ENCODE peak calls at places on chromosomes 1 and 21, in four cellular contexts. N is A549, V is heart left ventricle, T is GF-D8. C is an unnamed sample.

GRCh38 chr21:28308516-28308915 is 684.2 kb downstream of the LTN1 start:
- DNase-seq in N (no peak), V (no peak), T (no peak), C (no peak)

GRCh38 chr1:169681094-169681493 is 30.3 kb downstream of the SELL start:
- DNase-seq in N (no peak), V (no peak), T (no peak), C (no peak)

GRCh38 chr1:64679177-64679576 is 65.7 kb upstream of the RAVER2 start:
- DNase-seq in N (no peak), V (no peak), T (no peak), C (no peak)

GRCh38 chr1:92960395-92961130 is 699 bp downstream of the DIPK1A start:
- DNase-seq in N (peak), V (peak), T (no peak), C (peak)

GRCh38 chr1:147072371-147073061 is 99.8 kb downstream of the PRKAB2 start:
- DNase-seq in N (no peak), V (peak), T (no peak), C (no peak)

GRCh38 chr1:150164224-150164623 is 14.5 kb downstream of the PLEKHO1 start:
- DNase-seq in N (no peak), V (peak), T (no peak), C (no peak)

GRCh38 chr1:19709255-19709765 is 44.6 kb downstream of the HTR6 start:
- DNase-seq in N (no peak), V (no peak), T (no peak), C (no peak)

GRCh38 chr21:15928686-15929085 is 198.9 kb downstream of the USP25 start:
- DNase-seq in N (no peak), V (no peak), T (no peak), C (no peak)

GRCh38 chr1:3529099-3529729 is 74.7 kb downstream of the ARHGEF16 start:
- DNase-seq in N (no peak), V (peak), T (no peak), C (no peak)

GRCh38 chr1:191876631-191877030 is 281.6 kb upstream of the RGS18 start:
- DNase-seq in N (no peak), V (no peak), T (no peak), C (no peak)

GRCh38 chr1:205162301-205162700 is 40.5 kb upstream of the RBBP5 start:
- DNase-seq in N (no peak), V (no peak), T (no peak), C (no peak)

GRCh38 chr1:28241633-28242241 is 5.8 kb downstream of the ATP5IF1 start:
- DNase-seq in N (no peak), V (no peak), T (no peak), C (no peak)

GRCh38 chr1:86666368-86666767 is 38.0 kb upstream of the SH3GLB1 start:
- DNase-seq in N (no peak), V (no peak), T (no peak), C (no peak)

GRCh38 chr1:104617474-104617873 is 867.8 kb downstream of the AMY1C start:
- DNase-seq in N (no peak), V (no peak), T (no peak), C (no peak)

GRCh38 chr1:74430496-74430895 is 81.9 kb downstream of the LRRC53 start:
- DNase-seq in N (no peak), V (no peak), T (no peak), C (no peak)

GRCh38 chr1:25640646-25641328 is 24.2 kb downstream of the MAN1C1 start:
- DNase-seq in N (no peak), V (no peak), T (no peak), C (no peak)

GRCh38 chr1:30698401-30698981 is 24.9 kb downstream of the MATN1 start:
- DNase-seq in N (no peak), V (no peak), T (no peak), C (no peak)